ENCODE peak calls at places on chromosome 10, in six cellular contexts. W is right lobe of liver, A is lower leg skin, J is GM12865, V is BJ, X is AG10803. I is an unnamed sample.

GRCh38 chr10:101612086-101612485 is 24.0 kb downstream of the DPCD start:
- DNase-seq in W (no peak), A (no peak), J (no peak), V (no peak), X (no peak), I (no peak)

GRCh38 chr10:17795807-17796596 is 13.1 kb upstream of the MRC1 start:
- DNase-seq in W (no peak), A (no peak), J (no peak), V (no peak), X (no peak), I (no peak)

GRCh38 chr10:7412482-7413251 is 1.8 kb upstream of the SFMBT2 start:
- DNase-seq in W (peak; percentile 58), A (peak; percentile 88), J (peak; percentile 42), V (no peak), X (no peak), I (no peak)

GRCh38 chr10:12193193-12193592 is 2.5 kb downstream of the NUDT5 start:
- DNase-seq in W (no peak), A (no peak), J (no peak), V (peak; percentile 49), X (peak; percentile 62), I (no peak)

GRCh38 chr10:102645741-102646609 is 1.7 kb downstream of the TRIM8 start:
- DNase-seq in W (peak; percentile 87), A (peak; percentile 98), J (peak; percentile 93), V (peak; percentile 93), X (peak; percentile 97), I (peak; percentile 71)

GRCh38 chr10:35876248-35876647 is 234.2 kb upstream of the FZD8 start:
- DNase-seq in W (no peak), A (no peak), J (no peak), V (peak; percentile 38), X (peak; percentile 78), I (no peak)

GRCh38 chr10:34184901-34185386 is 630.2 kb downstream of the PARD3 start:
- DNase-seq in W (no peak), A (no peak), J (no peak), V (no peak), X (no peak), I (no peak)

GRCh38 chr10:45809829-45810228 is 37.5 kb downstream of the AGAP4 start:
- DNase-seq in W (no peak), A (no peak), J (no peak), V (no peak), X (peak; percentile 8), I (peak; percentile 9)

GRCh38 chr10:44567471-44567870 is 182.6 kb upstream of the CXCL12 start:
- DNase-seq in W (no peak), A (no peak), J (no peak), V (peak; percentile 46), X (peak; percentile 86), I (no peak)

GRCh38 chr10:49741108-49741995 is 20.8 kb downstream of the OGDHL start:
- DNase-seq in W (no peak), A (peak; percentile 68), J (no peak), V (no peak), X (no peak), I (no peak)

GRCh38 chr10:110901954-110902819 is 16.8 kb downstream of the BBIP1 start:
- DNase-seq in W (no peak), A (no peak), J (no peak), V (peak; percentile 29), X (peak; percentile 79), I (peak; percentile 69)

GRCh38 chr10:67837519-67838314 is at the start of gene DNAJC12:
- DNase-seq in W (no peak), A (no peak), J (peak; percentile 24), V (no peak), X (peak; percentile 36), I (no peak)

GRCh38 chr10:100021322-100021721 is 11.6 kb upstream of the DNMBP start:
- DNase-seq in W (no peak), A (no peak), J (peak; percentile 77), V (no peak), X (no peak), I (no peak)

GRCh38 chr10:27620425-27621397 is 116.6 kb downstream of the RAB18 start:
- DNase-seq in W (no peak), A (no peak), J (no peak), V (peak; percentile 94), X (peak; percentile 100), I (peak; percentile 4)

GRCh38 chr10:52597189-52597863 is 175.3 kb downstream of the MBL2 start:
- DNase-seq in W (no peak), A (no peak), J (no peak), V (no peak), X (no peak), I (no peak)

GRCh38 chr10:87705339-87705738 is 45.7 kb downstream of the PAPSS2 start:
- DNase-seq in W (no peak), A (no peak), J (no peak), V (peak; percentile 71), X (peak; percentile 65), I (no peak)

GRCh38 chr10:67607472-67607871 is 88.5 kb downstream of the CTNNA3 start:
- DNase-seq in W (no peak), A (no peak), J (no peak), V (no peak), X (no peak), I (no peak)

GRCh38 chr10:53697038-53697437 is 924.5 kb upstream of the MBL2 start:
- DNase-seq in W (no peak), A (no peak), J (no peak), V (no peak), X (no peak), I (no peak)

GRCh38 chr10:35135861-35136260 is 9.2 kb downstream of the CREM start:
- DNase-seq in W (no peak), A (no peak), J (peak; percentile 69), V (no peak), X (peak; percentile 21), I (no peak)

GRCh38 chr10:59126277-59126676 is 50.2 kb upstream of the PHYHIPL start:
- DNase-seq in W (no peak), A (no peak), J (no peak), V (no peak), X (no peak), I (no peak)

GRCh38 chr10:94042001-94042813 is 48.5 kb downstream of the PLCE1 start:
- DNase-seq in W (no peak), A (no peak), J (peak; percentile 5), V (peak; percentile 89), X (peak; percentile 85), I (peak; percentile 40)

GRCh38 chr10:127406018-127406550 is 143.0 kb upstream of the NPS start:
- DNase-seq in W (no peak), A (peak; percentile 67), J (no peak), V (no peak), X (no peak), I (no peak)

DNA sequence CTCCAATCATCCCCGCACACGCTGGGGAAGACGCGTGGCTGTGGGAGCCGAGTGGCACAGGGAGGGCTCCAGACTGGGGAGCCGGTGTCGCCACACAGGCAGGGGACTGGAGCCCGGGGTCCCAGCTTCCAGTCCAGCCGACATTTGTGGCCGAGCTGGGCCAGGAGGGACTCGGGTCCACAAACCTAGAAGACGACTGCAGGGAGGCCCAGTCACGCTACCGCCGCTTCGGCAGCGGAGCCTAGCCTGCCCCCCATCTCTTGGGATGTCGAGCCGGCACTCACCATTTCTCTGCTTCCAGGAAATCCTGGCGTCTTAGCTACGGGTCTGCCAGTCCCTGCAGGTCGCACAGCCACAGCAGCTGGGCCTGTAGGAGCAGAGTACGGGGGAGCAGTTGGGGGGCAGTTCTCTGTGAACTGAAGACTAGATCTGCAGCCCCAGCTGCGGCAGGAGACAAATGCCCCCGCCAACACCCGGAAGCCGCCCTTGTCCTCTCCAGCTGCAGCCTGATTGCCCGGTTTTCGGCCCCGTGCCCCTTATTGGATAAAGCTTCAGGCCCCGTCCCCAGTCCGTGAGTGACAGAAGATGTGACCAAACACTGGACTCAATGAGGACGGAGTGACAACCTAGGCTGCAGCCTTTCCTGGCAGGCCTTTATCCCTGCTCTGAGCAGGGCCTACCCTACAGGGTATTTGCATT is 270.7 kb downstream of the ZNF33B start:
- DNase-seq in W (peak; percentile 78), A (peak; percentile 84), J (no peak), V (peak; percentile 48), X (peak; percentile 90), I (peak; percentile 1)
- H3K4me3 ChIP-seq in W (peak overlapping the region; percentile 43), A (peak overlapping the region; percentile 33), J (no peak overlapping the region), V (peak overlapping the region; percentile 47), X (peak overlapping the region; percentile 64), I (peak overlapping the region; percentile 16)

DNA sequence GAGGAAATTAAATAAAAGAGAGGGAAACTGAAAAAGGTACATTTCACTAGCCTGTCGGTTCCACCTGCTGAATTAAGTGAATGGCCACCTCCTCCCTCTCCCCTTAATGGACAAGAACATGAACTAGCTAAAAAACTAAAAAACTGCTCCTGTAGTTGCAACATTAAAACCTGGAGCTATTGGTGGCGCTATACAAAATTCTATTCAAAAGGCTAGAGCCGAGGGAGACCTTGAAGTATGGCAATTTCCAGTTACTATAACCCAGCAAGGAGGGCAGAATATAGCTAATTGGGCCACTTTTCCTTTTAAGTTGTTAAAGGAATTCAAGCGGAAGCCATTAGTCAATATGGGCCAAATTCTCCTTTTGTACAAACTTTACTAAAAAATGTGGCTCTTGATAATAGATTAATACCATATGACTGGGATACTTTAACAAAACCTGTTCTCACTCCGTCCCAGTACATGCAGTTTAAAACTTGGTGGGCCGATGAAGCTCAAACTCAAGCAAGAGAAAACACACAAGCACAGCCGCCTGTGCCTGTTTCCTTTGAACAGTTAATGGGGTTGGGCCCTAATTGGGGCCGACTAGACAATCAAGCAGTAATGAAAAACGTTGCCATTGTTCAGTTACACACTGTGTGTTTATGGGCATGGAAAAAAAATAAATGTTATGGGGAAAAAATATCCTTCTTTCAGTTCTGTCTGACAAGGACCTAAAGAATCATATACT is 6.5 kb upstream of the CHST3 start:
- DNase-seq in W (no peak), A (peak; percentile 34), J (no peak), V (no peak), X (no peak), I (no peak)
- TF ChIP-seq CTCF in W (no peak), A (no peak), J (peak; percentile 17), V (peak; percentile 40), X (peak; percentile 12), I (peak; percentile 7)

GRCh38 chr10:117544729-117545140 is 2.2 kb downstream of the EMX2 start:
- DNase-seq in W (no peak), A (peak; percentile 86), J (no peak), V (no peak), X (no peak), I (no peak)
- H3K4me3 ChIP-seq in W (peak overlapping the region; percentile 18), A (peak overlapping the region; percentile 64), J (no peak overlapping the region), V (peak overlapping the region; percentile 54), X (peak overlapping the region; percentile 96), I (peak overlapping the region; percentile 7)

GRCh38 chr10:30045961-30046360 is 13.4 kb downstream of the JCAD start:
- DNase-seq in W (no peak), A (no peak), J (no peak), V (no peak), X (no peak), I (no peak)

GRCh38 chr10:30048768-30049507 is 10.4 kb downstream of the JCAD start:
- DNase-seq in W (no peak), A (peak; percentile 78), J (no peak), V (no peak), X (no peak), I (no peak)

GRCh38 chr10:30047924-30048531 is 11.4 kb downstream of the JCAD start:
- DNase-seq in W (no peak), A (no peak), J (no peak), V (no peak), X (no peak), I (no peak)

GRCh38 chr10:30047430-30047829 is 12.0 kb downstream of the JCAD start:
- DNase-seq in W (no peak), A (peak; percentile 65), J (peak; percentile 59), V (no peak), X (no peak), I (no peak)

DNA sequence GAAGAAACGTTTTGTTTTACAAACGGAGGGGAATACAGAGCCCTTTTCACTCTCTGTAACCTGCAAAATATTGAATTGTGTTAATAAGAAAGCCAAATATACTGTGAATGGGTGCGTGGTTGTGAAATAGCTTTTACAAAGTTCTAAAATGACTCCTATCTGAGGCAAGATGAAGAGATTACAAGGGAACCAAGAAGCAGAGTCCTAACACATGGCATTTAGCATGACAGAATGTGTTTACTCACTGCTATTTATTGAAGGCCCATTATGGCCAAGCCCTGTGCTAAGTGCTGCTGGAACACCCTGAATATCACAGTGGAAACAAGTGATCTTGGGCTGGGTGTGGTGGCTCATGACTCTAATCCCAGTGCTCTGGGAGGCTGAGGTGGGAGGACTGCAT is 12.9 kb downstream of the JCAD start:
- DNase-seq in W (no peak), A (no peak), J (no peak), V (no peak), X (no peak), I (no peak)
- TF ChIP-seq CTCF in W (no peak), A (no peak), J (no peak), V (no peak), X (no peak), I (no peak)